ENCODE peak calls at places on chromosome X, in four cellular contexts. One of them, this sample, is unnamed.

GRCh38 chrX:134801267-134801666 is 143.0 kb upstream of the PLAC1 start:
- DNase-seq in NAMALWA: no peak
- DNase-seq in EL: peak
- DNase-seq in GM12891: no peak
- DNase-seq in this sample: peak

GRCh38 chrX:150763303-150763797 is 70.2 kb downstream of the MTMR1 start:
- DNase-seq in GM12891: no peak
- DNase-seq in NAMALWA: no peak
- DNase-seq in EL: no peak
- DNase-seq in this sample: no peak

GRCh38 chrX:136179133-136179532 is 31.8 kb downstream of the FHL1 start:
- DNase-seq in GM12891: no peak
- DNase-seq in NAMALWA: no peak
- DNase-seq in EL: no peak
- DNase-seq in this sample: no peak

GRCh38 chrX:35166023-35166422 is 223.4 kb downstream of the FAM47B start:
- DNase-seq in EL: no peak
- DNase-seq in GM12891: no peak
- DNase-seq in NAMALWA: no peak
- DNase-seq in this sample: peak

GRCh38 chrX:47540754-47541538 is 20.1 kb upstream of the ARAF start:
- DNase-seq in EL: peak
- DNase-seq in NAMALWA: no peak
- DNase-seq in GM12891: no peak
- DNase-seq in this sample: peak

GRCh38 chrX:15619053-15619772 is 18.5 kb upstream of the ACE2 start:
- DNase-seq in NAMALWA: no peak
- DNase-seq in EL: peak
- DNase-seq in GM12891: no peak
- DNase-seq in this sample: peak

GRCh38 chrX:119790977-119791436 is 423 bp downstream of the RPL39 start:
- DNase-seq in EL: no peak
- DNase-seq in GM12891: no peak
- DNase-seq in NAMALWA: no peak
- DNase-seq in this sample: peak

GRCh38 chrX:136397001-136397400 is 90.7 kb upstream of the BRS3 start:
- DNase-seq in GM12891: no peak
- DNase-seq in NAMALWA: no peak
- DNase-seq in EL: no peak
- DNase-seq in this sample: peak

GRCh38 chrX:47644557-47645091 is 5.7 kb downstream of the ELK1 start:
- DNase-seq in GM12891: no peak
- DNase-seq in EL: peak
- DNase-seq in NAMALWA: peak
- DNase-seq in this sample: peak

This sample was measured in iris pigment epithelial cell.